ENCODE peak calls at places on chromosomes 11 and 22, in five cellular contexts. A, R, M, I and W are unnamed samples.

GRCh38 chr22:32531955-32532818 is 57.6 kb downstream of the FBXO7 start:
- DNase-seq in A (peak), R (no peak), M (peak), I (peak), W (no peak)

GRCh38 chr11:63563201-63564055 is at the start of gene PLAAT2:
- DNase-seq in A (no peak), R (no peak), M (no peak), I (no peak), W (no peak)

GRCh38 chr22:23119492-23120414 is 22.0 kb downstream of the RSPH14 start:
- DNase-seq in A (no peak), R (peak), M (no peak), I (no peak), W (no peak)

GRCh38 chr11:60838132-60838531 is 3.8 kb upstream of the CCDC86 start:
- DNase-seq in A (no peak), R (no peak), M (no peak), I (peak), W (no peak)

GRCh38 chr11:91804057-91804456 is 420.6 kb upstream of the FAT3 start:
- DNase-seq in A (peak), R (no peak), M (no peak), I (no peak), W (no peak)

GRCh38 chr11:62961017-62961416 is 23.8 kb downstream of the SLC22A6 start:
- DNase-seq in A (no peak), R (no peak), M (no peak), I (no peak), W (no peak)

GRCh38 chr22:40524392-40525249 is 111.9 kb downstream of the MRTFA start:
- DNase-seq in A (no peak), R (no peak), M (no peak), I (peak), W (no peak)

GRCh38 chr11:110179064-110179463 is 85.9 kb downstream of the ZC3H12C start:
- DNase-seq in A (no peak), R (no peak), M (no peak), I (no peak), W (no peak)

GRCh38 chr22:37896181-37896592 is 9.9 kb upstream of the MICALL1 start:
- DNase-seq in A (no peak), R (peak), M (no peak), I (peak), W (no peak)

GRCh38 chr22:26890870-26891269 is 233.5 kb downstream of the MIAT start:
- DNase-seq in A (no peak), R (no peak), M (no peak), I (no peak), W (no peak)

GRCh38 chr22:19970479-19971275 is 29.1 kb upstream of the TXNRD2 start:
- DNase-seq in A (no peak), R (peak), M (peak), I (peak), W (no peak)

GRCh38 chr11:114171257-114172054 is 111.9 kb downstream of the ZBTB16 start:
- DNase-seq in A (no peak), R (no peak), M (peak), I (no peak), W (no peak)

GRCh38 chr11:35077709-35078695 is 61.0 kb upstream of the CD44 start:
- DNase-seq in A (no peak), R (no peak), M (no peak), I (peak), W (no peak)

GRCh38 chr11:69326622-69327219 is 32.8 kb downstream of the MYEOV start:
- DNase-seq in A (no peak), R (no peak), M (no peak), I (no peak), W (no peak)

GRCh38 chr11:64874841-64875240 is 3.6 kb downstream of the EHD1 start:
- DNase-seq in A (no peak), R (no peak), M (no peak), I (no peak), W (no peak)

GRCh38 chr11:64876226-64876750 is 2.1 kb downstream of the EHD1 start:
- DNase-seq in A (no peak), R (no peak), M (no peak), I (no peak), W (no peak)

GRCh38 chr11:64874308-64874707 is 4.1 kb downstream of the EHD1 start:
- DNase-seq in A (no peak), R (no peak), M (peak), I (peak), W (no peak)

GRCh38 chr11:64876835-64877341 is 1.5 kb downstream of the EHD1 start:
- DNase-seq in A (no peak), R (no peak), M (no peak), I (peak), W (no peak)

GRCh38 chr11:64875369-64876225 is 2.8 kb downstream of the EHD1 start:
- DNase-seq in A (no peak), R (no peak), M (no peak), I (no peak), W (no peak)
- TF ChIP-seq POLR2A in A (no peak), R (no peak), M (no peak), I (no peak), W (no peak)

GRCh38 chr11:3956038-3956437 is 100.6 kb downstream of the STIM1 start:
- DNase-seq in A (no peak), R (no peak), M (no peak), I (no peak), W (no peak)
- TF ChIP-seq POLR2A in A (no peak), R (no peak), M (no peak), I (no peak), W (no peak)

GRCh38 chr11:65594991-65595920 is at the start of gene KCNK7:
- DNase-seq in A (no peak), R (no peak), M (no peak), I (no peak), W (no peak)

GRCh38 chr11:65591939-65592814 is 3.4 kb downstream of the KCNK7 start:
- DNase-seq in A (no peak), R (no peak), M (no peak), I (peak), W (no peak)

GRCh38 chr11:65590240-65590738 is 5.3 kb downstream of the KCNK7 start:
- DNase-seq in A (no peak), R (no peak), M (no peak), I (peak), W (no peak)

GRCh38 chr11:65593518-65594414 is 1.8 kb downstream of the KCNK7 start:
- DNase-seq in A (no peak), R (no peak), M (no peak), I (no peak), W (no peak)

DNA sequence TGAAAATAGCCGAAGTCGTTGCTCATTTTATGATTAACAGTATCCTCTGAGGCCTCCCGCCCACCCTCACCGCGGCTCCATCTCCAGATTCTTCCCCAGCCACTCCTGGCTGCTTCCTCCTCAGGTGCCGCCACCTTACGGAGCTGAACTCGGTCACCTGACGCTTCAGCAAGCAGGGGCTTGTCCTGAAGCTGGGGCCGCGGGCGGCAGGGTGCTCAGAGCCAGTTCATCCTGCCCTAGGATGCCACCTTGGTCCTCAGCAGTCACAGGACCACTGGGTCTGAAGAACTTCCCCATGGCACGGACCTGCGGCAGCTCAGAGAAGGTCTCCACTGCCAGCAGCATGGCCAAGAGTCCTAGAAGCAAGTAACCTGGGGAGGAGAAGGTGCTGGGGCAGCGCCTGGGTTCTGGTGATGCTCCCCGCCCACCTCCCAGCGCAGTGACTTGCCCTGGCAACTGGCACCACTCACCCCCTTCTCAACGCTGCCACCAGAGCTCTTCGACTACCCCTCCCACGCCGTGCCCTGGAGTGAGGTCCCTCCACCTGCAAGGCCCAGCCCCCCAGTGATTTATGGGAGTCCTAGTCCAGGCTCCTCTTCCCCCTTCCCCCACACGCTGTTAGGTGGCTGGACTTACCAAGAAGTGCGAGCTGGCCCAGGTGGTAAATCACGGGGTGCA is 2.6 kb downstream of the KCNK7 start:
- DNase-seq in A (no peak), R (no peak), M (no peak), I (no peak), W (no peak)
- TF ChIP-seq POLR2A in A (no peak), R (no peak), M (no peak), I (no peak), W (no peak)

GRCh38 chr22:24434472-24435322 is 7.3 kb downstream of the ADORA2A start:
- DNase-seq in A (no peak), R (peak), M (peak), I (no peak), W (peak)
- TF ChIP-seq POLR2A in A (no peak), R (no peak), M (no peak), I (no peak), W (no peak)

GRCh38 chr11:2197771-2198520 is 26.3 kb upstream of the TH start:
- DNase-seq in A (no peak), R (no peak), M (no peak), I (no peak), W (no peak)

GRCh38 chr11:2200957-2201519 is 29.4 kb upstream of the TH start:
- DNase-seq in A (no peak), R (no peak), M (no peak), I (no peak), W (no peak)

GRCh38 chr11:2198621-2199365 is 27.2 kb upstream of the TH start:
- DNase-seq in A (no peak), R (no peak), M (peak), I (no peak), W (no peak)

GRCh38 chr11:2200536-2200935 is 28.9 kb upstream of the TH start:
- DNase-seq in A (no peak), R (no peak), M (peak), I (no peak), W (no peak)

DNA sequence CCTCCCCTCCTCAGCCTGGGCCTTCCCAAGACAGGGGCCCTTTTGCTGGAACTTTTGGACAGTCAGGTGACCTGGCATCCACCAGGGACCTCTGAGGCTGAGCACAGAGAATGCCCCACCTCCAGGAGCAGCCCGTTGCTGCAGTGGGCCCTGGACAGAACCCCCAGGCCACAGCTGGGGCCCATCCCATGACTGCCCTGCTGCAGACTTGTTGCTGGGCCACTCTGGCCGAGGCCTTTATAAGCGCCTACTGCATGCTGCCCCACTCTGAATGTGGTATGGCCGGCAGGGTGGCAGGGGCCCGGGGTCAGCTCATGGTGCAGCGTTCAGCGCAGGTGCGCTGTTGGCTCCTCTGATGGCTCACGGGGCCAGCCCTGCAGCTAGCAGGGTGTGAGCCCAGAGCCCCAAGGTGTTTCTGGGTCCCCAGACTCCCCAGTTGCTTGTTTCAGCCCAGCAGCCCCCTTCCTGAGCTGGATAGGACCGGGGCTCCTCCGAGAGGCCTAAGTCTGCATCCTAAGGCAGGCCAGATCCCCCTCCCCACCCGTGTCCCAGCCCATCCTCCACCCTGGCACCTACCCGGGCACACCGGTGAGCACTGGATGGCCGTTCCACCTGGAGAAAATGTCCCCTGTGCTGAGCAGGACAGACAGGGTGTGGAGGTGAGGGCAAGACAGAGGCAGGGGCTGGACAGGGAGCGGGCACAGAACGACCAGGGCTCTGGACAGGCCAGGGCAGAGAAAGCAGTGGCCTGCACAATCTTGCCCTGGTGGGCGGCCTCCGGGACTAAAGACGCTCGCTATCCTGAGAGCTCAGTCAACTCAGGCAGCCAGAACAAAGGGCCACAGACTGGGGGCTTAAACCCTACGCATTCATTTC is 28.1 kb upstream of the TH start:
- DNase-seq in A (no peak), R (no peak), M (no peak), I (no peak), W (no peak)
- TF ChIP-seq POLR2A in A (no peak), R (no peak), M (no peak), I (no peak), W (no peak)